ENCODE peak calls at places on chromosomes 7 and 10, in four cellular contexts. O, Q, Y and P are unnamed samples.

GRCh38 chr10:35092851-35093250 is 2.7 kb upstream of the CUL2 start:
- DNase-seq in Q (no peak), O (no peak), Y (no peak), P (no peak)

GRCh38 chr10:58625070-58625469 is 112.4 kb downstream of the BICC1 start:
- DNase-seq in Y (no peak), O (no peak), Q (peak; percentile 97), P (peak; percentile 30)

GRCh38 chr7:53611043-53611442 is 575.6 kb downstream of the POM121L12 start:
- DNase-seq in O (no peak), Y (no peak), Q (no peak), P (no peak)

GRCh38 chr7:3236268-3236667 is 64.8 kb upstream of the SDK1 start:
- DNase-seq in O (no peak), Y (no peak), Q (no peak), P (no peak)

GRCh38 chr10:88755753-88756152 is 4.1 kb upstream of the LIPN start:
- DNase-seq in Q (no peak), Y (no peak), O (no peak), P (no peak)

GRCh38 chr7:150406565-150407421 is 27.7 kb downstream of the ZNF775 start:
- DNase-seq in Q (peak; percentile 20), O (peak; percentile 53), Y (no peak), P (peak; percentile 72)

GRCh38 chr10:44850356-44850934 is 60.7 kb upstream of the TMEM72 start:
- DNase-seq in Y (no peak), Q (no peak), O (peak; percentile 23), P (no peak)

GRCh38 chr10:113385021-113385975 is 167.6 kb upstream of the HABP2 start:
- DNase-seq in Q (peak; percentile 94), Y (peak; percentile 51), O (peak; percentile 87), P (peak; percentile 88)

GRCh38 chr10:117719558-117719957 is 177.0 kb downstream of the EMX2 start:
- DNase-seq in Y (no peak), Q (no peak), O (no peak), P (no peak)

GRCh38 chr10:117718970-117719369 is 176.4 kb downstream of the EMX2 start:
- DNase-seq in O (no peak), Y (no peak), Q (no peak), P (no peak)

GRCh38 chr10:117721883-117722282 is 179.3 kb downstream of the EMX2 start:
- DNase-seq in Y (no peak), O (no peak), Q (no peak), P (no peak)

GRCh38 chr10:117720931-117721826 is 178.6 kb downstream of the EMX2 start:
- DNase-seq in O (no peak), Q (no peak), Y (no peak), P (no peak)

GRCh38 chr10:117716896-117717295 is 174.3 kb downstream of the EMX2 start:
- DNase-seq in Y (no peak), O (no peak), Q (no peak), P (no peak)
- TF ChIP-seq CTCF in Y (no peak), O (no peak), Q (no peak), P (no peak)

DNA sequence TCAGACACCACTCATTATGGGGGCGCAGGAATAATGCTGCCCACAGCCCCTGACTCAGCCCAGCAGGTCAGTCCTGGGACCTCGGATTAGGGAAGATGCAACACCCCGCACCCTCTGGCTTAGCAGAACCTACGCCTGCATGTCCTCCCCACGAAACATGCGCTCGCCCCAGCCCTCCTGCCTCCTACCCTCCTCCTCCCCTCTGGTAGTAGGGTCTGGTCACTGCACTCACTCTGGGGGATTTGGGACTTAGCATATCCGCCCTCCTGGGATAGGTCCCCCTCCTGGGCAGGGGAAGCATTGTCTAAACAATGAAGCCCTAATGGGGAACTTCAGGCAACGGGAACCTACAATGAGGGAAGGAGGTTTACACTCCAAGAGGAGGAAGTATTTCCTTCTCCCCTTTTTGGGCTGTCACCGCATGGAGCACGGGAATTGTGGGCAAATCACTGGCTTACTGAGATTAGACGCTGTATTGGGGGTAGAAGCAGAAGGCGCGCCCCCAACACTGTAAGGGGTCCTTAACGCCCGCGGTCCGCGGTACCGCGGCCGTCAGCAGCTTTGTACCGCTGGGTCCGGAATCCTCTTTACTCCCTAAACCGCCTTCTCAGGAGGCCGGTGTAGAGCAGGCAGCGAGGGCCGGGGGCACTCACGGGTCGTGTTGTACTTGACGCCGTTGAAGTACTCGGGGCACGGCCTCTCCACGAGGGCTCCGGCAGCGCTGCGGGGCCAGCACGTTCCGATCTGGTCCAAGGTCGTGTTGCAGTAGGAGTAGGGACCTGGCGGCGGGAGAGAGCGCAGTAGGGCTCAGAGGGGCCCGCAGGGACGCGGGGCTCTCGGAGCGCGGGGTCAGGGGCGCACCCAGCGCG is 760 bp downstream of the CRHR2 start:
- DNase-seq in Y (no peak), O (no peak), Q (no peak), P (no peak)
- H3K4me3 ChIP-seq in Y (no peak overlapping the region), O (peak overlapping the region; percentile 65), Q (no peak overlapping the region), P (no peak overlapping the region)

GRCh38 chr7:27210441-27211083 is 10.7 kb upstream of the HOXA13 start:
- DNase-seq in O (no peak), Q (peak; percentile 45), Y (no peak), P (peak; percentile 52)
- TF ChIP-seq CTCF in O (peak; percentile 75), Q (peak; percentile 88), Y (peak; percentile 96), P (peak; percentile 82)

GRCh38 chr10:110647136-110647430 is 2.9 kb downstream of the RBM20 start:
- DNase-seq in Q (no peak), Y (no peak), O (no peak), P (no peak)
- H3K4me3 ChIP-seq in Q (no peak overlapping the region), Y (no peak overlapping the region), O (peak overlapping the region; percentile 88), P (no peak overlapping the region)

GRCh38 chr7:128352138-128352537 is 8.4 kb upstream of the RBM28 start:
- DNase-seq in Y (no peak), O (peak; percentile 82), Q (no peak), P (peak; percentile 21)
- TF ChIP-seq CTCF in Y (no peak), O (peak; percentile 68), Q (peak; percentile 32), P (peak; percentile 45)